ENCODE peak calls at places on chromosomes 13 and 19, in six cellular contexts. One of them, this sample, is unnamed.

GRCh38 chr19:8457802-8458201 is 13.0 kb downstream of the HNRNPM start:
- DNase-seq in head of caudate nucleus: no peak
- DNase-seq in iPS-NIHi11: no peak
- DNase-seq in naive thymus-derived CD8-positive, alpha-beta T cell: no peak
- DNase-seq in NCI-H1092: no peak
- DNase-seq in KG1: no peak
- DNase-seq in this sample: no peak

GRCh38 chr19:58563034-58563573 is 4.7 kb upstream of the UBE2M start:
- DNase-seq in head of caudate nucleus: no peak
- DNase-seq in iPS-NIHi11: no peak
- DNase-seq in naive thymus-derived CD8-positive, alpha-beta T cell: no peak
- DNase-seq in NCI-H1092: no peak
- DNase-seq in KG1: no peak
- DNase-seq in this sample: no peak

GRCh38 chr13:113099142-113099541 is 6.4 kb upstream of the F7 start:
- DNase-seq in head of caudate nucleus: no peak
- DNase-seq in iPS-NIHi11: no peak
- DNase-seq in naive thymus-derived CD8-positive, alpha-beta T cell: no peak
- DNase-seq in NCI-H1092: no peak
- DNase-seq in KG1: no peak
- DNase-seq in this sample: no peak

GRCh38 chr13:36343766-36344165 is 2.4 kb downstream of the SPART start:
- DNase-seq in head of caudate nucleus: no peak
- DNase-seq in iPS-NIHi11: no peak
- DNase-seq in naive thymus-derived CD8-positive, alpha-beta T cell: no peak
- DNase-seq in NCI-H1092: no peak
- DNase-seq in KG1: no peak
- DNase-seq in this sample: no peak

GRCh38 chr19:12090807-12091206 is 26.3 kb downstream of the ZNF844 start:
- DNase-seq in head of caudate nucleus: peak; percentile 76
- DNase-seq in iPS-NIHi11: peak; percentile 67
- DNase-seq in naive thymus-derived CD8-positive, alpha-beta T cell: peak; percentile 54
- DNase-seq in NCI-H1092: peak; percentile 24
- DNase-seq in KG1: no peak
- DNase-seq in this sample: peak; percentile 10

GRCh38 chr13:33015791-33016323 is 366 bp upstream of the KL start:
- DNase-seq in head of caudate nucleus: no peak
- DNase-seq in iPS-NIHi11: peak; percentile 26
- DNase-seq in naive thymus-derived CD8-positive, alpha-beta T cell: no peak
- DNase-seq in NCI-H1092: no peak
- DNase-seq in KG1: no peak
- DNase-seq in this sample: no peak

GRCh38 chr19:5340637-5341447 is at the start of gene PTPRS:
- DNase-seq in head of caudate nucleus: peak; percentile 96
- DNase-seq in iPS-NIHi11: peak; percentile 98
- DNase-seq in naive thymus-derived CD8-positive, alpha-beta T cell: peak; percentile 78
- DNase-seq in NCI-H1092: peak; percentile 83
- DNase-seq in KG1: no peak
- DNase-seq in this sample: peak; percentile 13

GRCh38 chr13:110055089-110055488 is 251.9 kb downstream of the COL4A1 start:
- DNase-seq in head of caudate nucleus: no peak
- DNase-seq in iPS-NIHi11: no peak
- DNase-seq in naive thymus-derived CD8-positive, alpha-beta T cell: no peak
- DNase-seq in NCI-H1092: no peak
- DNase-seq in KG1: peak; percentile 6
- DNase-seq in this sample: no peak

GRCh38 chr19:48772503-48772953 is 17.2 kb downstream of the FGF21 start:
- DNase-seq in head of caudate nucleus: no peak
- DNase-seq in iPS-NIHi11: no peak
- DNase-seq in naive thymus-derived CD8-positive, alpha-beta T cell: no peak
- DNase-seq in NCI-H1092: no peak
- DNase-seq in KG1: no peak
- DNase-seq in this sample: no peak

GRCh38 chr13:94305463-94305862 is 174.0 kb downstream of the DCT start:
- DNase-seq in head of caudate nucleus: no peak
- DNase-seq in iPS-NIHi11: no peak
- DNase-seq in naive thymus-derived CD8-positive, alpha-beta T cell: no peak
- DNase-seq in NCI-H1092: no peak
- DNase-seq in KG1: no peak
- DNase-seq in this sample: no peak

GRCh38 chr19:48553676-48554384 is 1.9 kb downstream of the SULT2B1 start:
- DNase-seq in head of caudate nucleus: no peak
- DNase-seq in iPS-NIHi11: peak; percentile 40
- DNase-seq in naive thymus-derived CD8-positive, alpha-beta T cell: no peak
- DNase-seq in NCI-H1092: no peak
- DNase-seq in KG1: no peak
- DNase-seq in this sample: no peak

GRCh38 chr19:2215281-2215751 is 20.8 kb downstream of the PLEKHJ1 start:
- DNase-seq in head of caudate nucleus: no peak
- DNase-seq in iPS-NIHi11: no peak
- DNase-seq in naive thymus-derived CD8-positive, alpha-beta T cell: no peak
- DNase-seq in NCI-H1092: no peak
- DNase-seq in KG1: no peak
- DNase-seq in this sample: peak; percentile 20

GRCh38 chr19:49889687-49890348 is 6.9 kb downstream of the IL4I1 start:
- DNase-seq in head of caudate nucleus: peak; percentile 70
- DNase-seq in iPS-NIHi11: peak; percentile 84
- DNase-seq in naive thymus-derived CD8-positive, alpha-beta T cell: peak; percentile 75
- DNase-seq in NCI-H1092: peak; percentile 45
- DNase-seq in KG1: no peak
- DNase-seq in this sample: peak; percentile 65